ENCODE peak calls at places on chromosome 14, in four cellular contexts. U, Y, I and T are unnamed samples.

GRCh38 chr14:76101980-76102379 is 49.7 kb upstream of the GPATCH2L start:
- DNase-seq in U (no peak), Y (no peak), I (peak), T (no peak)

GRCh38 chr14:100153560-100153959 is 5.9 kb downstream of the DEGS2 start:
- DNase-seq in U (no peak), Y (no peak), I (no peak), T (no peak)

GRCh38 chr14:21231020-21231652 is 38.1 kb downstream of the HNRNPC start:
- DNase-seq in U (no peak), Y (no peak), I (no peak), T (no peak)

GRCh38 chr14:79144891-79145290 is 974.7 kb downstream of the NRXN3 start:
- DNase-seq in U (no peak), Y (no peak), I (no peak), T (no peak)

GRCh38 chr14:94885481-94886155 is 115.7 kb upstream of the GSC start:
- DNase-seq in U (no peak), Y (no peak), I (no peak), T (no peak)

GRCh38 chr14:55581011-55581806 is 1.2 kb downstream of the KTN1 start:
- DNase-seq in U (peak), Y (no peak), I (peak), T (peak)

GRCh38 chr14:37340353-37340752 is 142.6 kb downstream of the MIPOL1 start:
- DNase-seq in U (no peak), Y (no peak), I (peak), T (no peak)

GRCh38 chr14:60642270-60642789 is 6.9 kb downstream of the SIX1 start:
- DNase-seq in U (no peak), Y (no peak), I (no peak), T (peak)

GRCh38 chr14:23321572-23322547 is 603 bp downstream of the PABPN1 start:
- DNase-seq in U (peak), Y (no peak), I (peak), T (peak)

GRCh38 chr14:103847954-103848719 is 762 bp upstream of the PPP1R13B start:
- DNase-seq in U (peak), Y (no peak), I (peak), T (peak)

GRCh38 chr14:95123895-95124579 is 33.3 kb downstream of the DICER1 start:
- DNase-seq in U (no peak), Y (no peak), I (no peak), T (no peak)

GRCh38 chr14:54211562-54212308 is 185.1 kb upstream of the CDKN3 start:
- DNase-seq in U (no peak), Y (no peak), I (no peak), T (no peak)

GRCh38 chr14:105180598-105181528 is at the start of gene NUDT14:
- DNase-seq in U (peak), Y (no peak), I (no peak), T (peak)

GRCh38 chr14:71488703-71489141 is 443.5 kb upstream of the RGS6 start:
- DNase-seq in U (no peak), Y (no peak), I (no peak), T (no peak)

GRCh38 chr14:32509632-32510187 is 180.6 kb downstream of the AKAP6 start:
- DNase-seq in U (no peak), Y (no peak), I (peak), T (no peak)

GRCh38 chr14:54676822-54677708 is 110.1 kb downstream of the SAMD4A start:
- DNase-seq in U (no peak), Y (no peak), I (no peak), T (peak)

GRCh38 chr14:24818054-24818822 is 184.2 kb upstream of the GZMB start:
- DNase-seq in U (no peak), Y (no peak), I (peak), T (no peak)

GRCh38 chr14:34750233-34750632 is 35.8 kb upstream of the CFL2 start:
- DNase-seq in U (no peak), Y (no peak), I (no peak), T (no peak)

GRCh38 chr14:88798161-88798560 is 5.4 kb upstream of the EML5 start:
- DNase-seq in U (no peak), Y (no peak), I (no peak), T (no peak)

GRCh38 chr14:100715332-100715731 is 11.4 kb upstream of the DLK1 start:
- DNase-seq in U (no peak), Y (no peak), I (no peak), T (no peak)

GRCh38 chr14:70906785-70907171 is 481 bp upstream of the PCNX1 start:
- DNase-seq in U (no peak), Y (no peak), I (no peak), T (no peak)

GRCh38 chr14:55333785-55334485 is 62.7 kb downstream of the FBXO34 start:
- DNase-seq in U (no peak), Y (no peak), I (no peak), T (no peak)

GRCh38 chr14:29016050-29016900 is 249.7 kb downstream of the FOXG1 start:
- DNase-seq in U (peak), Y (no peak), I (peak), T (peak)

GRCh38 chr14:99036594-99037293 is 235.3 kb downstream of the BCL11B start:
- DNase-seq in U (no peak), Y (no peak), I (no peak), T (no peak)

GRCh38 chr14:36301159-36301558 is 19.3 kb downstream of the MBIP start:
- DNase-seq in U (no peak), Y (no peak), I (no peak), T (no peak)

GRCh38 chr14:53391631-53392030 is 238.5 kb upstream of the DDHD1 start:
- DNase-seq in U (no peak), Y (no peak), I (no peak), T (no peak)

GRCh38 chr14:102071283-102071998 is 15.4 kb downstream of the HSP90AA1 start:
- DNase-seq in U (no peak), Y (no peak), I (peak), T (no peak)

DNA sequence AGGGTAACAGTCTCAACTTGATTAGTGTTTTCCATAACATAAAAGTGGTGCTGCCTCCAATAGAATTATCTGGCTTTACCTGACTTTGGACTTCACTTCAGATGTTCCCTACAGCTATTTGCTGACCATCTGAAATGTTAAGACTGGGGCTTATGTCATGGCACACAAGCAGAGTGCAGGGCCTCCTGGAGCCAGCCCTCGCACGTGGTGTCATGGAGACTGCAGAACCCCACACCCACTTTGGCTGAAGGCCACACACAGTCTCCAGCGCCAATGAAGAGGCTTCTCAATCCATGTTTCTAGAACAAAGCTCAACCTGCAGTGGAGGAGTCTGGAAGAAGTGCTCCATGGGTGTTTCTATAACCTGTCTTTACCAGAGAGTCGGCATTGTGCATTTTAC is 169.6 kb upstream of the FRMD6 start:
- DNase-seq in U (no peak), Y (no peak), I (no peak), T (no peak)
- TF ChIP-seq USF2 in U (no peak), Y (no peak), I (no peak), T (no peak)

DNA sequence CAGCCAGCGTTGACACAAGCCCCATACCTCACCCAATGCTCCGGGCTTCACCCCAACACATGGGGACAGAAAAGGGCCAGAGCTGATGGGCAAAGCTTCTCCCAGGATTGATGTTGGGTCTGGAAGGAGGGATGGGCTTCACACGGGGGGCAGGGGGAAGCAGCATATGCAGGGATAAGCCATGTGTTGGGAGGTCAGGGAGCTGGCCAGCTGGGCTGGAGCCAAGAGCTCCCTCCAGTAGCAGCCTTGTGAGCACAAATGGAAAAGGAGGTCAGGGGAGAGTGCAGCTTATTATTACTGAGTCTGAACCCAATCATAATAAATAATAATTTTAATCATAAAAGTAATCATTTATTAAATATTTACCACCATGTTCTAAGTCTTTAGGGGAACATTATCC is 9.3 kb downstream of the PLEKHD1 start:
- DNase-seq in U (no peak), Y (no peak), I (no peak), T (no peak)
- TF ChIP-seq NR2C2 in U (no peak), Y (no peak), I (no peak), T (no peak)

DNA sequence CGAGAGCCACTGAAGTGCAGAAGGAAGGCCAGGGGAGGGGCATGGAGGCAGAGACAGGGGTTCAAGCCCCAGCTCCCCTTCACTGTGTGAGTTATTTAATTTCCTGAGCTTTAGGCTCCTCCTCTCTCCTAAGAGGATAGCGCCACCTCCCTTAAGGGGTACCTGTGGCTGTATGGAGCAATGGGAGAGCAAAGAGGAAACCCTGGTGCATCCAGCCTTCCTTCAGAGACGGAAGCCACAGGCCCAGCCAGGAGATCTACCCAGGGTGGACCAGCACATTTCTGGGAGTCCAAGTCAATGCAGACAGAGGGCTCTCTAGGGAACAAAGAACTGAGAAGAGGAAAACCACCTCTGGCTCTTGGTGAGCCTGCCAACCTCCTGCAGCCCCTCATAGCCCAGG is 90.3 kb downstream of the ZFP36L1 start:
- DNase-seq in U (no peak), Y (no peak), I (no peak), T (no peak)
- TF ChIP-seq USF2 in U (no peak), Y (no peak), I (no peak), T (no peak)

DNA sequence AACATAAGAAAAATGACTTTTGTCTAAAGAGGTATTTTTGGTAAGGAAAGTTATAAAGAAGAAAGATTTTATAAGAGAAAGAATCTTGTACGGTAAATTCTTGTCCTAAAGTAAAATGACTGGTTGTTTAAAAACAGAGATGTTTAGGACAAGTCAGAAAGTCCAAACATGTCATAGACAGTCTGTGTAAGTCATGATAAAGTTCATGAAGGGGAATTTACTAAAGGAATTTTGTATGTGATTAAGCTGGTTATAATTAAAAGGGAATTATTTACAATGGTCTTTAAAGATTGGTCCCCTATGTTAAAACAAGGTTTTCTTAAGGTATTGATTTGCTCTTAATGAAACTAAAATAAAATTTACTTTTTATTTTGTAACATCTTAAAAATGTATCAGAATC is 269.4 kb upstream of the CCDC196 start:
- DNase-seq in U (no peak), Y (no peak), I (no peak), T (no peak)
- TF ChIP-seq NR2C2 in U (no peak), Y (no peak), I (no peak), T (no peak)

GRCh38 chr14:74400328-74400727 is 25.7 kb downstream of the SYNDIG1L start:
- DNase-seq in U (peak), Y (no peak), I (no peak), T (peak)
- TF ChIP-seq USF2 in U (no peak), Y (no peak), I (no peak), T (no peak)